ENCODE peak calls at places on chromosomes 5 and 9, in eight cellular contexts. One of them, this sample, is unnamed.

GRCh38 chr9:115115117-115115880 is 2.7 kb downstream of the TNC start:
- DNase-seq in substantia nigra: no peak
- DNase-seq in RPMI7951: peak
- DNase-seq in bronchial epithelial cell: peak
- DNase-seq in germinal center: no peak
- DNase-seq in NCI-H2029: no peak
- DNase-seq in neural crest cell: no peak
- DNase-seq in activated T-cell treated with anti-CD3 and anti-CD28 coated beads for 4 hours: no peak
- DNase-seq in this sample: no peak

GRCh38 chr9:127539982-127540663 is 72.0 kb upstream of the STXBP1 start:
- DNase-seq in bronchial epithelial cell: no peak
- DNase-seq in germinal center: no peak
- DNase-seq in activated T-cell treated with anti-CD3 and anti-CD28 coated beads for 4 hours: no peak
- DNase-seq in RPMI7951: peak
- DNase-seq in neural crest cell: no peak
- DNase-seq in substantia nigra: no peak
- DNase-seq in NCI-H2029: no peak
- DNase-seq in this sample: no peak

GRCh38 chr5:174300118-174300940 is 254.8 kb downstream of the NSG2 start:
- DNase-seq in bronchial epithelial cell: no peak
- DNase-seq in substantia nigra: no peak
- DNase-seq in activated T-cell treated with anti-CD3 and anti-CD28 coated beads for 4 hours: no peak
- DNase-seq in germinal center: no peak
- DNase-seq in NCI-H2029: no peak
- DNase-seq in RPMI7951: no peak
- DNase-seq in neural crest cell: no peak
- DNase-seq in this sample: no peak

GRCh38 chr5:142432369-142432863 is 107.6 kb upstream of the SPRY4 start:
- DNase-seq in bronchial epithelial cell: no peak
- DNase-seq in activated T-cell treated with anti-CD3 and anti-CD28 coated beads for 4 hours: no peak
- DNase-seq in germinal center: peak
- DNase-seq in RPMI7951: no peak
- DNase-seq in NCI-H2029: peak
- DNase-seq in neural crest cell: no peak
- DNase-seq in substantia nigra: no peak
- DNase-seq in this sample: peak

GRCh38 chr5:61460471-61460870 is 128.4 kb downstream of the ZSWIM6 start:
- DNase-seq in bronchial epithelial cell: no peak
- DNase-seq in NCI-H2029: no peak
- DNase-seq in germinal center: no peak
- DNase-seq in neural crest cell: no peak
- DNase-seq in activated T-cell treated with anti-CD3 and anti-CD28 coated beads for 4 hours: no peak
- DNase-seq in RPMI7951: no peak
- DNase-seq in substantia nigra: no peak
- DNase-seq in this sample: no peak

GRCh38 chr5:119655081-119655480 is 25.7 kb downstream of the FAM170A start:
- DNase-seq in germinal center: no peak
- DNase-seq in NCI-H2029: no peak
- DNase-seq in RPMI7951: no peak
- DNase-seq in neural crest cell: no peak
- DNase-seq in substantia nigra: no peak
- DNase-seq in bronchial epithelial cell: peak
- DNase-seq in activated T-cell treated with anti-CD3 and anti-CD28 coated beads for 4 hours: no peak
- DNase-seq in this sample: no peak

GRCh38 chr5:75040973-75041372 is 11.4 kb downstream of the GCNT4 start:
- DNase-seq in NCI-H2029: no peak
- DNase-seq in neural crest cell: no peak
- DNase-seq in activated T-cell treated with anti-CD3 and anti-CD28 coated beads for 4 hours: no peak
- DNase-seq in substantia nigra: no peak
- DNase-seq in RPMI7951: no peak
- DNase-seq in bronchial epithelial cell: peak
- DNase-seq in germinal center: no peak
- DNase-seq in this sample: no peak

GRCh38 chr9:99115947-99116543 is 11.1 kb downstream of the TGFBR1 start:
- DNase-seq in RPMI7951: no peak
- DNase-seq in NCI-H2029: no peak
- DNase-seq in neural crest cell: no peak
- DNase-seq in activated T-cell treated with anti-CD3 and anti-CD28 coated beads for 4 hours: no peak
- DNase-seq in bronchial epithelial cell: peak
- DNase-seq in substantia nigra: no peak
- DNase-seq in germinal center: no peak
- DNase-seq in this sample: no peak

GRCh38 chr9:25702536-25702935 is 24.3 kb upstream of the TUSC1 start:
- DNase-seq in bronchial epithelial cell: peak
- DNase-seq in germinal center: peak
- DNase-seq in neural crest cell: no peak
- DNase-seq in RPMI7951: no peak
- DNase-seq in NCI-H2029: no peak
- DNase-seq in substantia nigra: no peak
- DNase-seq in activated T-cell treated with anti-CD3 and anti-CD28 coated beads for 4 hours: no peak
- DNase-seq in this sample: no peak

GRCh38 chr5:157888814-157889532 is 30.0 kb upstream of the CLINT1 start:
- DNase-seq in germinal center: no peak
- DNase-seq in RPMI7951: no peak
- DNase-seq in substantia nigra: no peak
- DNase-seq in neural crest cell: no peak
- DNase-seq in bronchial epithelial cell: no peak
- DNase-seq in NCI-H2029: no peak
- DNase-seq in activated T-cell treated with anti-CD3 and anti-CD28 coated beads for 4 hours: no peak
- DNase-seq in this sample: no peak

GRCh38 chr5:160787247-160787646 is 64.8 kb downstream of the ATP10B start:
- DNase-seq in germinal center: no peak
- DNase-seq in bronchial epithelial cell: peak
- DNase-seq in substantia nigra: no peak
- DNase-seq in NCI-H2029: peak
- DNase-seq in activated T-cell treated with anti-CD3 and anti-CD28 coated beads for 4 hours: no peak
- DNase-seq in neural crest cell: no peak
- DNase-seq in RPMI7951: peak
- DNase-seq in this sample: no peak

GRCh38 chr5:126119894-126120442 is 303.2 kb upstream of the GRAMD2B start:
- DNase-seq in RPMI7951: no peak
- DNase-seq in NCI-H2029: no peak
- DNase-seq in germinal center: no peak
- DNase-seq in bronchial epithelial cell: no peak
- DNase-seq in activated T-cell treated with anti-CD3 and anti-CD28 coated beads for 4 hours: no peak
- DNase-seq in neural crest cell: no peak
- DNase-seq in substantia nigra: no peak
- DNase-seq in this sample: no peak

GRCh38 chr5:90739567-90739966 is 181.0 kb downstream of the ADGRV1 start:
- DNase-seq in neural crest cell: no peak
- DNase-seq in germinal center: no peak
- DNase-seq in RPMI7951: no peak
- DNase-seq in activated T-cell treated with anti-CD3 and anti-CD28 coated beads for 4 hours: no peak
- DNase-seq in substantia nigra: no peak
- DNase-seq in bronchial epithelial cell: no peak
- DNase-seq in NCI-H2029: no peak
- DNase-seq in this sample: no peak

GRCh38 chr5:168337361-168337760 is 45.9 kb downstream of the WWC1 start:
- DNase-seq in neural crest cell: no peak
- DNase-seq in RPMI7951: no peak
- DNase-seq in bronchial epithelial cell: no peak
- DNase-seq in substantia nigra: no peak
- DNase-seq in activated T-cell treated with anti-CD3 and anti-CD28 coated beads for 4 hours: no peak
- DNase-seq in NCI-H2029: no peak
- DNase-seq in germinal center: no peak
- DNase-seq in this sample: no peak

GRCh38 chr9:92342825-92343488 is 17.2 kb downstream of the CENPP start:
- DNase-seq in substantia nigra: no peak
- DNase-seq in germinal center: no peak
- DNase-seq in activated T-cell treated with anti-CD3 and anti-CD28 coated beads for 4 hours: no peak
- DNase-seq in NCI-H2029: no peak
- DNase-seq in bronchial epithelial cell: peak
- DNase-seq in neural crest cell: no peak
- DNase-seq in RPMI7951: no peak
- DNase-seq in this sample: no peak

GRCh38 chr9:109469646-109470358 is 28.3 kb downstream of the PTPN3 start:
- DNase-seq in bronchial epithelial cell: peak
- DNase-seq in RPMI7951: peak
- DNase-seq in germinal center: peak
- DNase-seq in NCI-H2029: peak
- DNase-seq in activated T-cell treated with anti-CD3 and anti-CD28 coated beads for 4 hours: peak
- DNase-seq in neural crest cell: peak
- DNase-seq in substantia nigra: peak
- DNase-seq in this sample: peak

GRCh38 chr5:37490931-37491330 is 111.8 kb downstream of the WDR70 start:
- DNase-seq in activated T-cell treated with anti-CD3 and anti-CD28 coated beads for 4 hours: no peak
- DNase-seq in bronchial epithelial cell: peak
- DNase-seq in germinal center: no peak
- DNase-seq in substantia nigra: no peak
- DNase-seq in RPMI7951: no peak
- DNase-seq in NCI-H2029: no peak
- DNase-seq in neural crest cell: no peak
- DNase-seq in this sample: no peak

GRCh38 chr5:160188151-160188967 is 40.9 kb upstream of the FABP6 start:
- DNase-seq in germinal center: no peak
- DNase-seq in activated T-cell treated with anti-CD3 and anti-CD28 coated beads for 4 hours: no peak
- DNase-seq in substantia nigra: no peak
- DNase-seq in neural crest cell: no peak
- DNase-seq in bronchial epithelial cell: peak
- DNase-seq in RPMI7951: peak
- DNase-seq in NCI-H2029: no peak
- DNase-seq in this sample: peak

GRCh38 chr9:100282388-100282719 is 70.4 kb downstream of the TEX10 start:
- DNase-seq in bronchial epithelial cell: no peak
- DNase-seq in activated T-cell treated with anti-CD3 and anti-CD28 coated beads for 4 hours: no peak
- DNase-seq in RPMI7951: no peak
- DNase-seq in neural crest cell: no peak
- DNase-seq in NCI-H2029: no peak
- DNase-seq in germinal center: no peak
- DNase-seq in substantia nigra: no peak
- DNase-seq in this sample: no peak

GRCh38 chr9:134996591-134997530 is 79.1 kb upstream of the FCN1 start:
- DNase-seq in RPMI7951: no peak
- DNase-seq in germinal center: no peak
- DNase-seq in bronchial epithelial cell: no peak
- DNase-seq in activated T-cell treated with anti-CD3 and anti-CD28 coated beads for 4 hours: no peak
- DNase-seq in NCI-H2029: no peak
- DNase-seq in neural crest cell: no peak
- DNase-seq in substantia nigra: no peak
- DNase-seq in this sample: no peak

GRCh38 chr5:143108498-143109128 is 294.9 kb downstream of the NR3C1 start:
- DNase-seq in substantia nigra: peak
- DNase-seq in germinal center: no peak
- DNase-seq in bronchial epithelial cell: no peak
- DNase-seq in NCI-H2029: peak
- DNase-seq in neural crest cell: no peak
- DNase-seq in activated T-cell treated with anti-CD3 and anti-CD28 coated beads for 4 hours: no peak
- DNase-seq in RPMI7951: no peak
- DNase-seq in this sample: peak

GRCh38 chr5:14816999-14817761 is 54.4 kb downstream of the ANKH start:
- DNase-seq in germinal center: no peak
- DNase-seq in RPMI7951: peak
- DNase-seq in substantia nigra: no peak
- DNase-seq in bronchial epithelial cell: peak
- DNase-seq in NCI-H2029: no peak
- DNase-seq in neural crest cell: no peak
- DNase-seq in activated T-cell treated with anti-CD3 and anti-CD28 coated beads for 4 hours: no peak
- DNase-seq in this sample: no peak

GRCh38 chr5:149887622-149888183 is 56.9 kb downstream of the PDE6A start:
- DNase-seq in activated T-cell treated with anti-CD3 and anti-CD28 coated beads for 4 hours: no peak
- DNase-seq in bronchial epithelial cell: no peak
- DNase-seq in substantia nigra: no peak
- DNase-seq in germinal center: no peak
- DNase-seq in neural crest cell: no peak
- DNase-seq in RPMI7951: peak
- DNase-seq in NCI-H2029: no peak
- DNase-seq in this sample: no peak

GRCh38 chr5:106875591-106876297 is 795.0 kb downstream of the EFNA5 start:
- DNase-seq in NCI-H2029: no peak
- DNase-seq in substantia nigra: no peak
- DNase-seq in bronchial epithelial cell: no peak
- DNase-seq in germinal center: no peak
- DNase-seq in activated T-cell treated with anti-CD3 and anti-CD28 coated beads for 4 hours: no peak
- DNase-seq in RPMI7951: peak
- DNase-seq in neural crest cell: no peak
- DNase-seq in this sample: no peak

GRCh38 chr9:132800038-132800648 is 77.9 kb downstream of the AK8 start:
- DNase-seq in RPMI7951: peak
- DNase-seq in NCI-H2029: peak
- DNase-seq in substantia nigra: peak
- DNase-seq in neural crest cell: peak
- DNase-seq in germinal center: peak
- DNase-seq in bronchial epithelial cell: peak
- DNase-seq in activated T-cell treated with anti-CD3 and anti-CD28 coated beads for 4 hours: peak
- DNase-seq in this sample: peak